ENCODE peak calls at places on chromosomes 16 and 17, in five cellular contexts. P is fibroblast of lung; D is amniotic stem cell; Z is CD4-positive, alpha-beta T cell; I is A549. R is an unnamed sample.
A peak's percentile ranks its signal among the peaks of the same experiment; 100 is the strongest.

GRCh38 chr17:27226611-27227234 is 67.2 kb upstream of the WSB1 start:
- DNase-seq in P (peak; percentile 56), D (no peak), Z (no peak), I (no peak), R (peak; percentile 75)

GRCh38 chr17:83204230-83204725 is 124.9 kb downstream of the METRNL start:
- DNase-seq in P (no peak), D (no peak), Z (no peak), I (no peak), R (no peak)

GRCh38 chr17:40509626-40510327 is 8.4 kb upstream of the TNS4 start:
- DNase-seq in P (no peak), D (no peak), Z (no peak), I (no peak), R (no peak)

GRCh38 chr16:48972236-48972635 is 309.4 kb downstream of the CBLN1 start:
- DNase-seq in P (no peak), D (no peak), Z (no peak), I (no peak), R (no peak)

GRCh38 chr16:425740-426114 is 278 bp downstream of the RAB11FIP3 start:
- DNase-seq in P (no peak), D (no peak), Z (peak; percentile 31), I (no peak), R (no peak)

GRCh38 chr17:74715144-74715543 is 2.4 kb upstream of the CD300LF start:
- DNase-seq in P (no peak), D (no peak), Z (no peak), I (no peak), R (no peak)

GRCh38 chr17:10025976-10026785 is 121.1 kb upstream of the RCVRN start:
- DNase-seq in P (no peak), D (no peak), Z (no peak), I (no peak), R (no peak)

GRCh38 chr17:6299275-6299674 is 135.6 kb downstream of the AIPL1 start:
- DNase-seq in P (no peak), D (no peak), Z (no peak), I (no peak), R (no peak)

GRCh38 chr16:77877712-77878111 is 89.3 kb downstream of the VAT1L start:
- DNase-seq in P (peak; percentile 84), D (no peak), Z (no peak), I (peak; percentile 10), R (peak; percentile 97)

GRCh38 chr17:71237903-71238538 is 882.8 kb upstream of the SOX9 start:
- DNase-seq in P (peak; percentile 76), D (no peak), Z (no peak), I (peak; percentile 6), R (peak; percentile 53)

GRCh38 chr16:69680358-69680757 is 46.0 kb downstream of the NQO1 start:
- DNase-seq in P (no peak), D (no peak), Z (no peak), I (no peak), R (no peak)

GRCh38 chr16:1320658-1321240 is 11.3 kb downstream of the UBE2I start:
- DNase-seq in P (no peak), D (no peak), Z (no peak), I (no peak), R (no peak)

GRCh38 chr17:16568541-16569357 is at the start of gene ZNF287:
- DNase-seq in P (peak; percentile 90), D (peak; percentile 81), Z (peak; percentile 92), I (peak; percentile 97), R (peak; percentile 86)

GRCh38 chr17:80337195-80337895 is 76.7 kb downstream of the RNF213 start:
- DNase-seq in P (no peak), D (no peak), Z (no peak), I (no peak), R (no peak)

GRCh38 chr17:35742496-35742895 is 10.5 kb downstream of the GAS2L2 start:
- DNase-seq in P (no peak), D (no peak), Z (no peak), I (no peak), R (no peak)

GRCh38 chr16:66521951-66522771 is 27.8 kb downstream of the TK2 start:
- DNase-seq in P (peak; percentile 51), D (no peak), Z (peak; percentile 84), I (no peak), R (peak; percentile 76)